ENCODE peak calls at places on chromosome 10, in six cellular contexts. H, B, U, D, R and A are unnamed samples.
A peak's percentile ranks its signal among the peaks of the same experiment; 100 is the strongest.

GRCh38 chr10:45152726-45153125 is 152.0 kb downstream of the ZNF22 start:
- DNase-seq in H (no peak), B (no peak), U (no peak), D (no peak), R (no peak), A (no peak)

GRCh38 chr10:46293832-46294640 is 7.2 kb downstream of the ANTXRL start:
- DNase-seq in H (no peak), B (no peak), U (no peak), D (no peak), R (no peak), A (no peak)

GRCh38 chr10:780536-781524 is 91.4 kb upstream of the DIP2C start:
- DNase-seq in H (no peak), B (no peak), U (no peak), D (no peak), R (no peak), A (no peak)

GRCh38 chr10:109926141-109926745 is 2.9 kb upstream of the XPNPEP1 start:
- DNase-seq in H (no peak), B (no peak), U (no peak), D (no peak), R (no peak), A (no peak)

GRCh38 chr10:14812271-14812670 is 25.6 kb downstream of the CDNF start:
- DNase-seq in H (no peak), B (no peak), U (no peak), D (no peak), R (no peak), A (no peak)

GRCh38 chr10:71220689-71221540 is 8.5 kb downstream of the UNC5B start:
- DNase-seq in H (no peak), B (no peak), U (no peak), D (no peak), R (no peak), A (no peak)

GRCh38 chr10:33136271-33136670 is 178.2 kb upstream of the ITGB1 start:
- DNase-seq in H (peak; percentile 77), B (no peak), U (no peak), D (no peak), R (no peak), A (peak; percentile 78)

GRCh38 chr10:63140077-63140476 is 6.9 kb downstream of the NRBF2 start:
- DNase-seq in H (no peak), B (no peak), U (no peak), D (no peak), R (no peak), A (no peak)

GRCh38 chr10:13706604-13707003 is 119.8 kb downstream of the PRPF18 start:
- DNase-seq in H (no peak), B (no peak), U (no peak), D (no peak), R (peak; percentile 36), A (no peak)

GRCh38 chr10:13706175-13706574 is 119.4 kb downstream of the PRPF18 start:
- DNase-seq in H (no peak), B (no peak), U (no peak), D (no peak), R (no peak), A (no peak)

GRCh38 chr10:132551808-132552130 is 14.2 kb downstream of the INPP5A start:
- DNase-seq in H (no peak), B (no peak), U (no peak), D (no peak), R (no peak), A (no peak)
- H3K4me1 ChIP-seq in H (peaks cover 24% of the 10 kb centered on the region), B (peaks cover 80% of the 10 kb centered on the region), U (peaks cover 49% of the 10 kb centered on the region), D (peaks cover 50% of the 10 kb centered on the region), R (peaks cover 9% of the 10 kb centered on the region), A (no peaks in the 10 kb centered on the region)

GRCh38 chr10:132911712-132912097 is 30.7 kb downstream of the CFAP46 start:
- DNase-seq in H (no peak), B (no peak), U (no peak), D (no peak), R (no peak), A (peak; percentile 16)

GRCh38 chr10:132910901-132911711 is 31.3 kb downstream of the CFAP46 start:
- DNase-seq in H (no peak), B (no peak), U (no peak), D (no peak), R (no peak), A (peak; percentile 41)

GRCh38 chr10:132913559-132914115 is 28.7 kb downstream of the CFAP46 start:
- DNase-seq in H (no peak), B (no peak), U (no peak), D (no peak), R (no peak), A (no peak)

GRCh38 chr10:132912685-132913558 is 29.4 kb downstream of the CFAP46 start:
- DNase-seq in H (no peak), B (peak; percentile 12), U (no peak), D (no peak), R (no peak), A (no peak)

GRCh38 chr10:132912225-132912684 is 30.1 kb downstream of the CFAP46 start:
- DNase-seq in H (no peak), B (no peak), U (no peak), D (no peak), R (no peak), A (no peak)
- H3K36me3 ChIP-seq in H (no peaks in the 10 kb centered on the region), B (no peaks in the 10 kb centered on the region), U (no peaks in the 10 kb centered on the region), D (no peaks in the 10 kb centered on the region), R (no peaks in the 10 kb centered on the region), A (no peaks in the 10 kb centered on the region)

GRCh38 chr10:112528235-112528634 is 81.2 kb downstream of the VTI1A start:
- DNase-seq in H (no peak), B (no peak), U (no peak), D (no peak), R (no peak), A (no peak)
- H3K4me1 ChIP-seq in H (peaks cover 15% of the 10 kb centered on the region), B (no peaks in the 10 kb centered on the region), U (no peaks in the 10 kb centered on the region), D (no peaks in the 10 kb centered on the region), R (no peaks in the 10 kb centered on the region), A (peaks cover 28% of the 10 kb centered on the region)

DNA sequence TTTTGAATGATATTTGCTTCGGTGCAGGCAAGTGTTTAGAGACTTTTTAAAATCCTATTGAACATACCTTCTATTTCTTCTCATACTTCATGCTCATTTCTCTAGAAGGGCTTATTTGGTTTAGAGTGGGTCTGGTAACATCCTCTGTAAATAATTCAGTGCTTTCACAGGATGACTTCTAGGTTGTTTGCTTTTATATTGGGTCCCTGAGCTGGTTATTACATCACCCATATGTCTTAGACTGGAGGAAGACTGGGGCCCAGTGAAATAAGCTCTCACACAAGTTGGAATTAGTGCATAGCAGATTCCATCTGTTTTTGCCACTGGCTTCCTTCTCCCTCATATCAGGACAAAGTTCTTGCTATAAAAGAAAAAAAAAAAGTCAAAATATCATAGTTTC is 6.5 kb downstream of the SUPV3L1 start:
- DNase-seq in H (no peak), B (no peak), U (no peak), D (no peak), R (no peak), A (no peak)
- H3K36me3 ChIP-seq in H (peaks cover 58% of the 10 kb centered on the region), B (peaks cover 39% of the 10 kb centered on the region), U (peaks cover 45% of the 10 kb centered on the region), D (peaks cover 90% of the 10 kb centered on the region), R (peaks cover 6% of the 10 kb centered on the region), A (peaks cover 40% of the 10 kb centered on the region)

GRCh38 chr10:29617880-29618340 is 16.9 kb downstream of the SVIL start:
- DNase-seq in H (no peak), B (no peak), U (no peak), D (no peak), R (no peak), A (no peak)
- H3K4me1 ChIP-seq in H (no peaks in the 10 kb centered on the region), B (peaks cover 84% of the 10 kb centered on the region), U (no peaks in the 10 kb centered on the region), D (peaks cover 14% of the 10 kb centered on the region), R (no peaks in the 10 kb centered on the region), A (peaks cover 14% of the 10 kb centered on the region)

GRCh38 chr10:118304521-118304920 is 37.6 kb downstream of the FAM204A start:
- DNase-seq in H (no peak), B (no peak), U (no peak), D (no peak), R (no peak), A (no peak)
- H3K36me3 ChIP-seq in H (peaks cover 21% of the 10 kb centered on the region), B (no peaks in the 10 kb centered on the region), U (peaks cover 12% of the 10 kb centered on the region), D (peaks cover 44% of the 10 kb centered on the region), R (no peaks in the 10 kb centered on the region), A (peaks cover 8% of the 10 kb centered on the region)